ENCODE peak calls at places on chromosomes 7 and 10, in five cellular contexts. P, T, K, D and I are unnamed samples.
A peak's percentile ranks its signal among the peaks of the same experiment; 100 is the strongest.

GRCh38 chr7:47786557-47787248 is 161.6 kb downstream of the PKD1L1 start:
- DNase-seq in D (peak; percentile 99), P (peak; percentile 86), K (peak; percentile 70), T (no peak), I (no peak)

GRCh38 chr10:86064219-86064618 is 302.4 kb downstream of the GRID1 start:
- DNase-seq in K (no peak), D (no peak), T (no peak), P (no peak), I (no peak)

GRCh38 chr10:108424656-108425055 is 1260.2 kb upstream of the SORCS1 start:
- DNase-seq in K (no peak), T (no peak), D (peak; percentile 30), P (no peak), I (no peak)

GRCh38 chr10:3430501-3430900 is 257.9 kb upstream of the PITRM1 start:
- DNase-seq in T (no peak), P (no peak), D (no peak), K (no peak), I (no peak)

GRCh38 chr10:51707392-51707791 is 8.0 kb upstream of the CSTF2T start:
- DNase-seq in K (no peak), D (no peak), P (no peak), T (no peak), I (no peak)

GRCh38 chr7:39827571-39827970 is 122.5 kb upstream of the CDK13 start:
- DNase-seq in K (no peak), P (no peak), T (no peak), D (no peak), I (no peak)

GRCh38 chr7:98879198-98879988 is 1.1 kb downstream of the TRRAP start:
- DNase-seq in K (no peak), T (peak; percentile 89), P (no peak), D (no peak), I (no peak)

GRCh38 chr7:157019718-157020451 is 9.4 kb upstream of the MNX1 start:
- DNase-seq in T (no peak), K (no peak), P (no peak), D (no peak), I (no peak)

GRCh38 chr10:29329420-29329819 is 40.5 kb downstream of the LYZL1 start:
- DNase-seq in P (peak; percentile 46), D (peak; percentile 41), T (no peak), K (no peak), I (no peak)

GRCh38 chr10:12479924-12480323 is 130.6 kb downstream of the CAMK1D start:
- DNase-seq in K (no peak), P (no peak), T (no peak), D (no peak), I (no peak)

GRCh38 chr7:108454674-108455523 is 1.3 kb downstream of the NRCAM start:
- DNase-seq in D (no peak), P (no peak), T (no peak), K (no peak), I (peak; percentile 45)
- H3K4me3 ChIP-seq in D (peak overlapping the region; percentile 68), P (peak overlapping the region; percentile 34), T (peak overlapping the region; percentile 13), K (no peak overlapping the region), I (peak overlapping the region; percentile 78)

GRCh38 chr10:59877191-59877671 is 29.1 kb downstream of the CCDC6 start:
- DNase-seq in D (peak; percentile 57), K (no peak), T (no peak), P (no peak), I (no peak)
- H3K4me3 ChIP-seq in D (no peak overlapping the region), K (no peak overlapping the region), T (no peak overlapping the region), P (no peak overlapping the region), I (no peak overlapping the region)

GRCh38 chr7:90624128-90624980 is 28.2 kb downstream of the CDK14 start:
- DNase-seq in T (no peak), P (peak; percentile 23), K (no peak), D (no peak), I (no peak)

GRCh38 chr7:90622670-90623069 is 26.5 kb downstream of the CDK14 start:
- DNase-seq in P (no peak), T (no peak), K (no peak), D (no peak), I (no peak)

GRCh38 chr7:90625051-90625450 is 28.9 kb downstream of the CDK14 start:
- DNase-seq in T (no peak), P (no peak), D (no peak), K (no peak), I (no peak)

GRCh38 chr7:90625562-90625961 is 29.4 kb downstream of the CDK14 start:
- DNase-seq in P (peak; percentile 69), K (no peak), D (peak; percentile 61), T (no peak), I (no peak)

GRCh38 chr7:90626011-90626410 is 29.9 kb downstream of the CDK14 start:
- DNase-seq in P (no peak), T (no peak), D (no peak), K (no peak), I (no peak)
- H3K4me3 ChIP-seq in P (no peak overlapping the region), T (no peak overlapping the region), D (no peak overlapping the region), K (no peak overlapping the region), I (no peak overlapping the region)

GRCh38 chr7:12719141-12719919 is 31.9 kb downstream of the ARL4A start:
- DNase-seq in T (no peak), K (no peak), P (no peak), D (peak; percentile 67), I (no peak)
- H3K4me3 ChIP-seq in T (no peak overlapping the region), K (no peak overlapping the region), P (no peak overlapping the region), D (no peak overlapping the region), I (no peak overlapping the region)

GRCh38 chr7:5532520-5533335 is 109.1 kb upstream of the TNRC18 start:
- DNase-seq in T (peak; percentile 93), P (peak; percentile 75), D (no peak), K (peak; percentile 96), I (no peak)
- H3K4me3 ChIP-seq in T (peak overlapping the region; percentile 98), P (peak overlapping the region; percentile 84), D (no peak overlapping the region), K (no peak overlapping the region), I (no peak overlapping the region)